ENCODE peak calls at places on chromosomes 7 and 10, in five cellular contexts. One of them, this sample, is unnamed.

GRCh38 chr7:50209461-50210161 is 94.9 kb upstream of the IKZF1 start:
- DNase-seq in H1: no peak
- DNase-seq in GM10248: no peak
- DNase-seq in fibroblast of mammary gland: no peak
- DNase-seq in tibial artery: no peak
- DNase-seq in this sample: peak; percentile 7

GRCh38 chr10:14611971-14612693 is 162.6 kb downstream of the FAM107B start:
- DNase-seq in H1: no peak
- DNase-seq in GM10248: no peak
- DNase-seq in fibroblast of mammary gland: no peak
- DNase-seq in tibial artery: no peak
- DNase-seq in this sample: no peak

GRCh38 chr7:23925088-23925487 is 215.1 kb downstream of the STK31 start:
- DNase-seq in H1: no peak
- DNase-seq in GM10248: no peak
- DNase-seq in fibroblast of mammary gland: no peak
- DNase-seq in tibial artery: no peak
- DNase-seq in this sample: no peak

GRCh38 chr10:86047588-86047987 is 319.0 kb downstream of the GRID1 start:
- DNase-seq in H1: no peak
- DNase-seq in GM10248: no peak
- DNase-seq in fibroblast of mammary gland: no peak
- DNase-seq in tibial artery: no peak
- DNase-seq in this sample: no peak

GRCh38 chr10:104351067-104351681 is 2.5 kb upstream of the CFAP58 start:
- DNase-seq in H1: no peak
- DNase-seq in GM10248: no peak
- DNase-seq in fibroblast of mammary gland: peak; percentile 89
- DNase-seq in tibial artery: no peak
- DNase-seq in this sample: no peak

GRCh38 chr7:100694196-100694745 is at the start of gene GIGYF1:
- DNase-seq in H1: peak; percentile 77
- DNase-seq in GM10248: peak; percentile 86
- DNase-seq in fibroblast of mammary gland: peak; percentile 42
- DNase-seq in tibial artery: peak; percentile 70
- DNase-seq in this sample: peak; percentile 89

GRCh38 chr7:151808296-151809155 is 68.4 kb downstream of the PRKAG2 start:
- DNase-seq in H1: no peak
- DNase-seq in GM10248: no peak
- DNase-seq in fibroblast of mammary gland: no peak
- DNase-seq in tibial artery: no peak
- DNase-seq in this sample: no peak

GRCh38 chr7:136698231-136698630 is 170.2 kb upstream of the CHRM2 start:
- DNase-seq in H1: no peak
- DNase-seq in GM10248: no peak
- DNase-seq in fibroblast of mammary gland: no peak
- DNase-seq in tibial artery: no peak
- DNase-seq in this sample: no peak

GRCh38 chr10:69934768-69935167 is 117.9 kb upstream of the MACROH2A2 start:
- DNase-seq in H1: no peak
- DNase-seq in GM10248: no peak
- DNase-seq in fibroblast of mammary gland: no peak
- DNase-seq in tibial artery: no peak
- DNase-seq in this sample: no peak
- TF ChIP-seq CTCF in H1: no peak
- TF ChIP-seq CTCF in GM10248: no peak
- TF ChIP-seq CTCF in fibroblast of mammary gland: no peak
- TF ChIP-seq CTCF in tibial artery: no peak
- TF ChIP-seq CTCF in this sample: no peak

GRCh38 chr7:47653550-47654351 is 71.8 kb upstream of the TNS3 start:
- DNase-seq in H1: no peak
- DNase-seq in GM10248: no peak
- DNase-seq in fibroblast of mammary gland: peak; percentile 82
- DNase-seq in tibial artery: no peak
- DNase-seq in this sample: no peak
- TF ChIP-seq CTCF in H1: no peak
- TF ChIP-seq CTCF in GM10248: no peak
- TF ChIP-seq CTCF in fibroblast of mammary gland: no peak
- TF ChIP-seq CTCF in tibial artery: no peak
- TF ChIP-seq CTCF in this sample: no peak

GRCh38 chr10:99906470-99906869 is 103.3 kb downstream of the DNMBP start:
- DNase-seq in H1: no peak
- DNase-seq in GM10248: no peak
- DNase-seq in fibroblast of mammary gland: peak; percentile 98
- DNase-seq in tibial artery: peak; percentile 50
- DNase-seq in this sample: no peak
- TF ChIP-seq CTCF in H1: no peak
- TF ChIP-seq CTCF in GM10248: no peak
- TF ChIP-seq CTCF in fibroblast of mammary gland: peak; percentile 41
- TF ChIP-seq CTCF in tibial artery: no peak
- TF ChIP-seq CTCF in this sample: no peak

GRCh38 chr7:66844552-66845381 is 76.3 kb upstream of the TMEM248 start:
- DNase-seq in H1: peak; percentile 100
- DNase-seq in GM10248: peak; percentile 100
- DNase-seq in fibroblast of mammary gland: peak; percentile 98
- DNase-seq in tibial artery: peak; percentile 97
- DNase-seq in this sample: peak; percentile 99
- TF ChIP-seq CTCF in H1: no peak
- TF ChIP-seq CTCF in GM10248: no peak
- TF ChIP-seq CTCF in fibroblast of mammary gland: no peak
- TF ChIP-seq CTCF in tibial artery: peak; percentile 24
- TF ChIP-seq CTCF in this sample: no peak

GRCh38 chr10:100930368-100930767 is 17.6 kb downstream of the SLF2 start:
- DNase-seq in H1: no peak
- DNase-seq in GM10248: no peak
- DNase-seq in fibroblast of mammary gland: no peak
- DNase-seq in tibial artery: no peak
- DNase-seq in this sample: no peak
- TF ChIP-seq CTCF in H1: no peak
- TF ChIP-seq CTCF in GM10248: no peak
- TF ChIP-seq CTCF in fibroblast of mammary gland: no peak
- TF ChIP-seq CTCF in tibial artery: no peak
- TF ChIP-seq CTCF in this sample: no peak

GRCh38 chr7:2979276-2979675 is 64.4 kb downstream of the CARD11 start:
- DNase-seq in H1: no peak
- DNase-seq in GM10248: peak; percentile 58
- DNase-seq in fibroblast of mammary gland: no peak
- DNase-seq in tibial artery: no peak
- DNase-seq in this sample: peak; percentile 60
- TF ChIP-seq CTCF in H1: no peak
- TF ChIP-seq CTCF in GM10248: peak; percentile 39
- TF ChIP-seq CTCF in fibroblast of mammary gland: no peak
- TF ChIP-seq CTCF in tibial artery: no peak
- TF ChIP-seq CTCF in this sample: peak; percentile 55

This sample was measured in GM13976.